ENCODE peak calls at places on chromosomes 6 and 20, in four cellular contexts. C is astrocyte, G is H1, J is ascending aorta. L is an unnamed sample.

GRCh38 chr6:44593539-44593944 is 206.0 kb downstream of the CDC5L start:
- DNase-seq in G (peak), C (peak), J (no peak), L (peak)

GRCh38 chr20:38132910-38133501 is 32.1 kb downstream of the TGM2 start:
- DNase-seq in G (no peak), C (no peak), J (no peak), L (no peak)

GRCh38 chr6:168403370-168404005 is 37.5 kb upstream of the SMOC2 start:
- DNase-seq in G (no peak), J (no peak), C (no peak), L (no peak)

GRCh38 chr6:7201732-7202541 is 94.2 kb downstream of the RREB1 start:
- DNase-seq in J (peak), C (no peak), G (no peak), L (no peak)

GRCh38 chr20:49889943-49890650 is 25.2 kb downstream of the SPATA2 start:
- DNase-seq in G (peak), J (no peak), C (no peak), L (no peak)

GRCh38 chr6:72864236-72864635 is 242.4 kb downstream of the KCNQ5 start:
- DNase-seq in G (no peak), J (no peak), C (no peak), L (no peak)

GRCh38 chr6:82988904-82989303 is 76.7 kb downstream of the UBE3D start:
- DNase-seq in C (peak), G (no peak), J (no peak), L (no peak)

GRCh38 chr6:39130691-39131090 is 15.7 kb upstream of the SAYSD1 start:
- DNase-seq in G (no peak), J (no peak), C (no peak), L (no peak)

GRCh38 chr20:44979090-44979621 is 12.8 kb downstream of the STK4 start:
- DNase-seq in J (no peak), C (peak), G (no peak), L (no peak)

GRCh38 chr6:347951-348859 is 43.3 kb upstream of the IRF4 start:
- DNase-seq in G (no peak), J (no peak), C (no peak), L (no peak)

GRCh38 chr6:129488313-129488712 is 221.7 kb downstream of the ARHGAP18 start:
- DNase-seq in G (no peak), C (no peak), J (no peak), L (no peak)

GRCh38 chr20:11810316-11811130 is 107.2 kb upstream of the BTBD3 start:
- DNase-seq in C (peak), G (no peak), J (no peak), L (peak)

GRCh38 chr6:147223751-147224150 is 19.5 kb downstream of the STXBP5 start:
- DNase-seq in J (no peak), G (no peak), C (no peak), L (no peak)

GRCh38 chr20:14512856-14513255 is 175.4 kb upstream of the FLRT3 start:
- DNase-seq in C (no peak), G (no peak), J (no peak), L (no peak)

GRCh38 chr20:53557157-53557556 is 36.5 kb downstream of the ZNF217 start:
- DNase-seq in J (no peak), G (no peak), C (no peak), L (no peak)

GRCh38 chr20:31560900-31561598 is 44.0 kb upstream of the ID1 start:
- DNase-seq in J (peak), G (no peak), C (peak), L (peak)

GRCh38 chr20:12956303-12956702 is 52.5 kb upstream of the SPTLC3 start:
- DNase-seq in J (no peak), G (no peak), C (no peak), L (no peak)

GRCh38 chr6:148367418-148368024 is 24.9 kb downstream of the SASH1 start:
- DNase-seq in C (no peak), J (peak), G (no peak), L (peak)
- H3K27ac ChIP-seq in C (no peak), J (peak), G (no peak), L (no peak)

DNA sequence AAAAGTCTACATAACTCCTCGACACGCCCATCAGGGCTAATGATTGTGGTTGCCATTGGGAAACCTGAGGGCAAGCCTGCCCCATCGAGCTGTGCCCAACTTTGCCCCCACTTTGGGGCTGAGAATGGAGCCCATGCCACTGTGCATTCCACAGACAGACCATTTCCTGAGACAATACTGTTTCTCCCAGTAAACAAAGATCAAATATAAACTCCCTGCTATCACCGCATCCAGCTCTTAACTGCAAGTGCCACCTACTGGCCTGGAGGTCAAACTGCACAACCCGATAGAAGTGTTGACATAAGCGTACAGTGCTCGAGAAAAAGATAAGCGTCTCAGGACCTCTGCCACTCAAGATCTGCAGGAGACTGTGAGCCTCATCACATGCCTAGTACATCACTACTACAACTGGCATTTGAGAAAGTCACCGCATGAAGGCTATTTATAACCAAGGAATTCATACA is 4.7 kb upstream of the DEFB126 start:
- DNase-seq in C (no peak), G (no peak), J (no peak), L (no peak)
- TF ChIP-seq CTCF in C (peak), G (peak), J (no peak), L (no peak)

GRCh38 chr6:13304580-13305255 is 23.6 kb downstream of the TBC1D7 start:
- DNase-seq in G (peak), C (no peak), J (no peak), L (no peak)

GRCh38 chr6:13305256-13305650 is 23.1 kb downstream of the TBC1D7 start:
- DNase-seq in C (no peak), J (no peak), G (no peak), L (no peak)

GRCh38 chr6:13308332-13308731 is 20.0 kb downstream of the TBC1D7 start:
- DNase-seq in G (no peak), C (no peak), J (no peak), L (no peak)

GRCh38 chr6:13305791-13306190 is 22.5 kb downstream of the TBC1D7 start:
- DNase-seq in J (no peak), C (no peak), G (no peak), L (no peak)

DNA sequence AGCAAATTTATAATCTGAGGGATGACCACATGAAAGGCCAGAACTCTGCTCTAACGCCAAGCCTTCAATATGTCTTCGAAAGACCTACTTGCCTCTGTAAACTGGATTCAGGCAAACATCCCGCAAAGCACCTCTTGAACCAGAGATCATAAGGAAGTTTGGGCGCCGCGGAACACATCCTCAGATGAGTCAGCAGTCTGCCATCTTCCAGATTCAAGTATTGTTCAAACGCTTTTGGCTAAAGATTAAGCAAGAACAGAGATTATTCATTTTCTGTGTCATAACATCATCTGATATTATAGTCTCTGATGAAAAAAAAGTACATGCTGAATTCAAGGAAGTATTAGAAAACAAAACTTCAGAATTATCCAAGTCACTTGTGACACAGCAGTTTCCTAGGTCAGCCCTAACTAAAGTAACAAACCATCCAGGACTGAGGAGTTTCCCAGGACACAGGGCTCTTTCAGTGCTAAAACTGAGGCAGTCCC is 20.8 kb downstream of the TBC1D7 start:
- DNase-seq in G (peak), C (peak), J (no peak), L (no peak)
- H3K4me3 ChIP-seq in G (no peak), C (no peak), J (no peak), L (no peak)

GRCh38 chr6:104799134-104799657 is 60.5 kb downstream of the HACE1 start:
- DNase-seq in J (no peak), C (no peak), G (no peak), L (no peak)

GRCh38 chr6:104795363-104795762 is 64.4 kb downstream of the HACE1 start:
- DNase-seq in C (no peak), J (no peak), G (no peak), L (no peak)

DNA sequence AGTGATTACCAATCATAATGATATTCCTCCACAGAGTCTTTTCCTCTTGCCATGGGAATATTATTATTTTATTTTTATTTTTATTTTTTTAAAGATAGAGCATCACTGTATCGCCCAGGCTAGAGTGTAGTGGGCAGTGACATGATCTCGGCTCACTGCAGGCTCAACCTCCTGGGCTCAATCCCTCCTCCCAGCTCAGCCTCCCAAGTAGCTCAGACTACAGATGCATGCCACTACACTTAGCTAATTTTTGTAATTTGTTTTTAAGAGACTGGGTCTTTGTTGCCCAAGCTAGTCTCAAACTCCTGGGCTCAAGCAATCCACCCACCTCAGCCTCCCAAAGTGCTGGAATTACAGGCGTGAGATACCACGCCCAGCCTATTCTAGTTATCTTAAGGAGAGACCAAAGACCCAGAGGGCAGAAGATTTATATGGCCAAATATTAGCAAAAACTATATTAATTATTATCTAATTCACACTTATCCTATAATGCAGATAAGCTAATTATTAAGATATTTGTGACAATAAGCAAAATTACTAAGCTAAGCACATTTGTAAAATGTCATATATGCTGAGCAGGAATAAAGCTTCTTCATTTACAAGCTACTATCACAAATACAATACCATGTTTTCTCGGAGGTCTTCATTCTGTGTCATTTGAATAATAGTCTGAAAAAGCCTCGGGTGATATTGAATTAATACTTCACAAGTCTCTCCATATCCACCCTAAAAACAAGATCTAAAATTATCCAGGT is 63.5 kb downstream of the HACE1 start:
- DNase-seq in C (no peak), J (no peak), G (no peak), L (no peak)
- H3K27ac ChIP-seq in C (no peak), J (no peak), G (no peak), L (no peak)

GRCh38 chr6:38058022-38058421 is 238.5 kb downstream of the ZFAND3 start:
- DNase-seq in G (no peak), C (peak), J (no peak), L (peak)

GRCh38 chr6:38064431-38064830 is 244.9 kb downstream of the ZFAND3 start:
- DNase-seq in J (no peak), C (peak), G (no peak), L (no peak)

GRCh38 chr6:38065734-38066133 is 246.2 kb downstream of the ZFAND3 start:
- DNase-seq in C (no peak), G (no peak), J (no peak), L (no peak)

GRCh38 chr6:38063973-38064372 is 244.4 kb downstream of the ZFAND3 start:
- DNase-seq in J (no peak), G (no peak), C (no peak), L (no peak)

GRCh38 chr6:38062066-38062465 is 242.5 kb downstream of the ZFAND3 start:
- DNase-seq in J (no peak), G (no peak), C (no peak), L (no peak)
- TF ChIP-seq CTCF in J (no peak), G (no peak), C (no peak), L (no peak)

GRCh38 chr6:16704706-16705402 is 56.4 kb downstream of the ATXN1 start:
- DNase-seq in C (peak), G (no peak), J (no peak), L (no peak)
- H3K4me3 ChIP-seq in C (peak), G (no peak), J (peak), L (peak)

DNA sequence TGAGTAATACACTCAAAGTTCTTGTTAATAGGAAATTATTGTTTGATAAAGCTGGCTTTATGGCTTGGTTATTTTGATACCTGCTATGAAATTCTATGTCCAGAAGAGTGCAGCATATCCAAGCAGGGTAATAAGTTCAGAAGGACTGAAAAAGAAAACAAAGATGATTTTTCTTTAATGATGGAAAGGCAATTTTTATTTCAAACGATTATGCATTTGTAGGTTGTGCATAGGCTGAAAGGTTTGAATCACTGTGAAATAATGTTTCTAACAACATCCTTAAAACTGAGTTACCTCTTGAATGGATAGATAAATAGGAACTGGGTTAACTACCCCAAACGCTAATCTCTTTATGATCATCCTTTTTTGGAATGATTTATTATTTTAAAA is 1.4 kb upstream of the MAN1A1 start:
- DNase-seq in G (no peak), J (no peak), C (peak), L (no peak)
- H3K27ac ChIP-seq in G (no peak), J (peak), C (no peak), L (no peak)

DNA sequence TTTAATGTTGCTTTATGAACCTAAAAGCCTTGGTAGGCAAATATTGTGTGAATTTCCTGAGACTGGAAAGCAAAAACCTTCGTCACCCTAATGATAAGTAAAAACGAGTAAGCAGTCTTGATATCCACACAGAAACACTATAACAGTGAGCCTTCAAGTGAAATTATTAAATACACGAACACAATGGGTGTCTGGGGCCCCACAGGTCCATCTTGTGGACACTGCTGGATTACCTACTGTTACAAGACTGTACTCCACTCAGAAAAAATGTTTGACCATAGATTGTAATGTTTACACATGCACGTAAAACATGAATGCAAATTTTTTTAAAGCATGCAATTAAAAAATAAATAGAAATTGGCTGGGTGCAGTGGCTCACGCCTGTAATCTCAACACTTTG is 466.9 kb downstream of the CD83 start:
- DNase-seq in J (no peak), G (no peak), C (no peak), L (no peak)
- TF ChIP-seq CTCF in J (no peak), G (no peak), C (no peak), L (peak)

GRCh38 chr6:111972714-111973678 is 80.9 kb upstream of the CCN6 start:
- DNase-seq in C (peak), J (peak), G (no peak), L (peak)
- H3K4me3 ChIP-seq in C (peak), J (peak), G (no peak), L (peak)